ENCODE peak calls at places on chromosomes 4 and X, in four cellular contexts. One of them, this sample, is unnamed.

GRCh38 chr4:157012781-157013180 is 41.2 kb upstream of the PDGFC start:
- DNase-seq in stimulated activated CD4-positive, alpha-beta T cell treated with anti-CD3 and anti-CD28 coated beads, Interleukin-2, amount 100 ng/mL, for 24 hours: no peak
- DNase-seq in nephron progenitor cell: no peak
- DNase-seq in HEK293T: no peak
- DNase-seq in this sample: no peak

GRCh38 chr4:172998527-172999469 is 169.8 kb upstream of the GALNT7 start:
- DNase-seq in nephron progenitor cell: no peak
- DNase-seq in HEK293T: peak; percentile 39
- DNase-seq in stimulated activated CD4-positive, alpha-beta T cell treated with anti-CD3 and anti-CD28 coated beads, Interleukin-2, amount 100 ng/mL, for 24 hours: no peak
- DNase-seq in this sample: no peak

GRCh38 chr4:139918994-139919393 is 235.0 kb downstream of the MAML3 start:
- DNase-seq in stimulated activated CD4-positive, alpha-beta T cell treated with anti-CD3 and anti-CD28 coated beads, Interleukin-2, amount 100 ng/mL, for 24 hours: no peak
- DNase-seq in HEK293T: no peak
- DNase-seq in nephron progenitor cell: no peak
- DNase-seq in this sample: no peak

GRCh38 chr4:10403633-10404445 is 53.4 kb downstream of the ZNF518B start:
- DNase-seq in HEK293T: no peak
- DNase-seq in stimulated activated CD4-positive, alpha-beta T cell treated with anti-CD3 and anti-CD28 coated beads, Interleukin-2, amount 100 ng/mL, for 24 hours: no peak
- DNase-seq in nephron progenitor cell: no peak
- DNase-seq in this sample: peak; percentile 38

GRCh38 chr4:120964596-120964995 is 42.1 kb upstream of the PRDM5 start:
- DNase-seq in stimulated activated CD4-positive, alpha-beta T cell treated with anti-CD3 and anti-CD28 coated beads, Interleukin-2, amount 100 ng/mL, for 24 hours: no peak
- DNase-seq in HEK293T: no peak
- DNase-seq in nephron progenitor cell: no peak
- DNase-seq in this sample: peak; percentile 72

GRCh38 chr4:2886161-2886560 is 42.5 kb downstream of the ADD1 start:
- DNase-seq in stimulated activated CD4-positive, alpha-beta T cell treated with anti-CD3 and anti-CD28 coated beads, Interleukin-2, amount 100 ng/mL, for 24 hours: no peak
- DNase-seq in nephron progenitor cell: no peak
- DNase-seq in HEK293T: no peak
- DNase-seq in this sample: peak; percentile 91

GRCh38 chr4:23946307-23946706 is 56.5 kb upstream of the PPARGC1A start:
- DNase-seq in HEK293T: no peak
- DNase-seq in stimulated activated CD4-positive, alpha-beta T cell treated with anti-CD3 and anti-CD28 coated beads, Interleukin-2, amount 100 ng/mL, for 24 hours: no peak
- DNase-seq in nephron progenitor cell: no peak
- DNase-seq in this sample: no peak

GRCh38 chrX:44232100-44232499 is 111.4 kb downstream of the EFHC2 start:
- DNase-seq in stimulated activated CD4-positive, alpha-beta T cell treated with anti-CD3 and anti-CD28 coated beads, Interleukin-2, amount 100 ng/mL, for 24 hours: no peak
- DNase-seq in nephron progenitor cell: no peak
- DNase-seq in HEK293T: no peak
- DNase-seq in this sample: no peak

GRCh38 chr4:3860913-3861636 is 94.9 kb downstream of the ADRA2C start:
- DNase-seq in HEK293T: no peak
- DNase-seq in stimulated activated CD4-positive, alpha-beta T cell treated with anti-CD3 and anti-CD28 coated beads, Interleukin-2, amount 100 ng/mL, for 24 hours: no peak
- DNase-seq in nephron progenitor cell: no peak
- DNase-seq in this sample: no peak

GRCh38 chr4:18846313-18846712 is 824.8 kb upstream of the LCORL start:
- DNase-seq in HEK293T: no peak
- DNase-seq in stimulated activated CD4-positive, alpha-beta T cell treated with anti-CD3 and anti-CD28 coated beads, Interleukin-2, amount 100 ng/mL, for 24 hours: no peak
- DNase-seq in nephron progenitor cell: no peak
- DNase-seq in this sample: no peak

GRCh38 chr4:109072595-109072994 is 229.9 kb downstream of the COL25A1 start:
- DNase-seq in HEK293T: no peak
- DNase-seq in nephron progenitor cell: no peak
- DNase-seq in stimulated activated CD4-positive, alpha-beta T cell treated with anti-CD3 and anti-CD28 coated beads, Interleukin-2, amount 100 ng/mL, for 24 hours: no peak
- DNase-seq in this sample: no peak

GRCh38 chrX:40511258-40511657 is 69.5 kb upstream of the ATP6AP2 start:
- DNase-seq in HEK293T: no peak
- DNase-seq in nephron progenitor cell: no peak
- DNase-seq in stimulated activated CD4-positive, alpha-beta T cell treated with anti-CD3 and anti-CD28 coated beads, Interleukin-2, amount 100 ng/mL, for 24 hours: no peak
- DNase-seq in this sample: no peak

GRCh38 chr4:182215171-182215570 is 28.0 kb upstream of the TENM3 start:
- DNase-seq in HEK293T: no peak
- DNase-seq in nephron progenitor cell: no peak
- DNase-seq in stimulated activated CD4-positive, alpha-beta T cell treated with anti-CD3 and anti-CD28 coated beads, Interleukin-2, amount 100 ng/mL, for 24 hours: no peak
- DNase-seq in this sample: no peak

GRCh38 chrX:122238801-122239200 is 945.3 kb upstream of the GRIA3 start:
- DNase-seq in nephron progenitor cell: no peak
- DNase-seq in HEK293T: no peak
- DNase-seq in stimulated activated CD4-positive, alpha-beta T cell treated with anti-CD3 and anti-CD28 coated beads, Interleukin-2, amount 100 ng/mL, for 24 hours: no peak
- DNase-seq in this sample: no peak

GRCh38 chr4:122716825-122717448 is 15.6 kb upstream of the BBS12 start:
- DNase-seq in HEK293T: peak; percentile 63
- DNase-seq in stimulated activated CD4-positive, alpha-beta T cell treated with anti-CD3 and anti-CD28 coated beads, Interleukin-2, amount 100 ng/mL, for 24 hours: peak; percentile 88
- DNase-seq in nephron progenitor cell: peak; percentile 51
- DNase-seq in this sample: peak; percentile 88

GRCh38 chr4:25258980-25259578 is 25.2 kb downstream of the PI4K2B start:
- DNase-seq in stimulated activated CD4-positive, alpha-beta T cell treated with anti-CD3 and anti-CD28 coated beads, Interleukin-2, amount 100 ng/mL, for 24 hours: no peak
- DNase-seq in HEK293T: no peak
- DNase-seq in nephron progenitor cell: no peak
- DNase-seq in this sample: no peak

GRCh38 chr4:125741825-125742452 is 427.2 kb downstream of the FAT4 start:
- DNase-seq in nephron progenitor cell: no peak
- DNase-seq in stimulated activated CD4-positive, alpha-beta T cell treated with anti-CD3 and anti-CD28 coated beads, Interleukin-2, amount 100 ng/mL, for 24 hours: no peak
- DNase-seq in HEK293T: peak; percentile 21
- DNase-seq in this sample: peak; percentile 49

GRCh38 chr4:185657191-185657590 is 121.9 kb upstream of the PDLIM3 start:
- DNase-seq in HEK293T: no peak
- DNase-seq in stimulated activated CD4-positive, alpha-beta T cell treated with anti-CD3 and anti-CD28 coated beads, Interleukin-2, amount 100 ng/mL, for 24 hours: no peak
- DNase-seq in nephron progenitor cell: no peak
- DNase-seq in this sample: no peak

GRCh38 chr4:175412161-175412560 is 399.9 kb downstream of the GPM6A start:
- DNase-seq in HEK293T: no peak
- DNase-seq in nephron progenitor cell: no peak
- DNase-seq in stimulated activated CD4-positive, alpha-beta T cell treated with anti-CD3 and anti-CD28 coated beads, Interleukin-2, amount 100 ng/mL, for 24 hours: no peak
- DNase-seq in this sample: no peak

GRCh38 chrX:52574416-52575275 is 57.8 kb upstream of the XAGE1B start:
- DNase-seq in stimulated activated CD4-positive, alpha-beta T cell treated with anti-CD3 and anti-CD28 coated beads, Interleukin-2, amount 100 ng/mL, for 24 hours: peak; percentile 26
- DNase-seq in HEK293T: peak; percentile 42
- DNase-seq in nephron progenitor cell: peak; percentile 25
- DNase-seq in this sample: peak; percentile 73

GRCh38 chr4:26083987-26084386 is 170.0 kb downstream of the SMIM20 start:
- DNase-seq in stimulated activated CD4-positive, alpha-beta T cell treated with anti-CD3 and anti-CD28 coated beads, Interleukin-2, amount 100 ng/mL, for 24 hours: no peak
- DNase-seq in HEK293T: peak; percentile 12
- DNase-seq in nephron progenitor cell: no peak
- DNase-seq in this sample: peak; percentile 79

GRCh38 chr4:15577508-15577907 is 77.6 kb downstream of the FBXL5 start:
- DNase-seq in nephron progenitor cell: no peak
- DNase-seq in stimulated activated CD4-positive, alpha-beta T cell treated with anti-CD3 and anti-CD28 coated beads, Interleukin-2, amount 100 ng/mL, for 24 hours: no peak
- DNase-seq in HEK293T: no peak
- DNase-seq in this sample: no peak

GRCh38 chr4:12439633-12440305 is 1011.1 kb upstream of the HS3ST1 start:
- DNase-seq in stimulated activated CD4-positive, alpha-beta T cell treated with anti-CD3 and anti-CD28 coated beads, Interleukin-2, amount 100 ng/mL, for 24 hours: no peak
- DNase-seq in HEK293T: no peak
- DNase-seq in nephron progenitor cell: no peak
- DNase-seq in this sample: no peak

GRCh38 chr4:114281561-114281960 is 302.1 kb upstream of the ARSJ start:
- DNase-seq in nephron progenitor cell: no peak
- DNase-seq in stimulated activated CD4-positive, alpha-beta T cell treated with anti-CD3 and anti-CD28 coated beads, Interleukin-2, amount 100 ng/mL, for 24 hours: no peak
- DNase-seq in HEK293T: no peak
- DNase-seq in this sample: no peak

GRCh38 chrX:65731684-65732289 is 64.3 kb downstream of the MSN start:
- DNase-seq in HEK293T: no peak
- DNase-seq in stimulated activated CD4-positive, alpha-beta T cell treated with anti-CD3 and anti-CD28 coated beads, Interleukin-2, amount 100 ng/mL, for 24 hours: no peak
- DNase-seq in nephron progenitor cell: no peak
- DNase-seq in this sample: no peak

GRCh38 chr4:111399523-111400135 is 745.6 kb upstream of the FAM241A start:
- DNase-seq in stimulated activated CD4-positive, alpha-beta T cell treated with anti-CD3 and anti-CD28 coated beads, Interleukin-2, amount 100 ng/mL, for 24 hours: no peak
- DNase-seq in HEK293T: no peak
- DNase-seq in nephron progenitor cell: no peak
- DNase-seq in this sample: peak; percentile 62

GRCh38 chr4:156933633-156934258 is 37.9 kb downstream of the PDGFC start:
- DNase-seq in HEK293T: no peak
- DNase-seq in stimulated activated CD4-positive, alpha-beta T cell treated with anti-CD3 and anti-CD28 coated beads, Interleukin-2, amount 100 ng/mL, for 24 hours: no peak
- DNase-seq in nephron progenitor cell: no peak
- DNase-seq in this sample: no peak

GRCh38 chr4:86910369-86910768 is 18.1 kb upstream of the C4orf36 start:
- DNase-seq in HEK293T: no peak
- DNase-seq in nephron progenitor cell: no peak
- DNase-seq in stimulated activated CD4-positive, alpha-beta T cell treated with anti-CD3 and anti-CD28 coated beads, Interleukin-2, amount 100 ng/mL, for 24 hours: no peak
- DNase-seq in this sample: no peak

GRCh38 chr4:75146223-75146622 is 213.3 kb downstream of the PARM1 start:
- DNase-seq in stimulated activated CD4-positive, alpha-beta T cell treated with anti-CD3 and anti-CD28 coated beads, Interleukin-2, amount 100 ng/mL, for 24 hours: no peak
- DNase-seq in nephron progenitor cell: no peak
- DNase-seq in HEK293T: no peak
- DNase-seq in this sample: no peak

GRCh38 chrX:24242649-24243556 is 71.0 kb downstream of the SUPT20HL2 start:
- DNase-seq in nephron progenitor cell: no peak
- DNase-seq in stimulated activated CD4-positive, alpha-beta T cell treated with anti-CD3 and anti-CD28 coated beads, Interleukin-2, amount 100 ng/mL, for 24 hours: no peak
- DNase-seq in HEK293T: no peak
- DNase-seq in this sample: no peak

GRCh38 chr4:184807797-184808718 is 17.7 kb downstream of the ACSL1 start:
- DNase-seq in HEK293T: no peak
- DNase-seq in stimulated activated CD4-positive, alpha-beta T cell treated with anti-CD3 and anti-CD28 coated beads, Interleukin-2, amount 100 ng/mL, for 24 hours: no peak
- DNase-seq in nephron progenitor cell: no peak
- DNase-seq in this sample: peak; percentile 45

GRCh38 chrX:48976086-48976485 is 4.4 kb upstream of the KCND1 start:
- DNase-seq in HEK293T: no peak
- DNase-seq in stimulated activated CD4-positive, alpha-beta T cell treated with anti-CD3 and anti-CD28 coated beads, Interleukin-2, amount 100 ng/mL, for 24 hours: no peak
- DNase-seq in nephron progenitor cell: no peak
- DNase-seq in this sample: no peak

GRCh38 chrX:20144491-20144890 is 2.9 kb upstream of the EIF1AX start:
- DNase-seq in HEK293T: no peak
- DNase-seq in nephron progenitor cell: no peak
- DNase-seq in stimulated activated CD4-positive, alpha-beta T cell treated with anti-CD3 and anti-CD28 coated beads, Interleukin-2, amount 100 ng/mL, for 24 hours: no peak
- DNase-seq in this sample: no peak

GRCh38 chr4:7694256-7694775 is 245.3 kb downstream of the AFAP1 start:
- DNase-seq in HEK293T: no peak
- DNase-seq in nephron progenitor cell: no peak
- DNase-seq in stimulated activated CD4-positive, alpha-beta T cell treated with anti-CD3 and anti-CD28 coated beads, Interleukin-2, amount 100 ng/mL, for 24 hours: no peak
- DNase-seq in this sample: no peak